ENCODE peak calls at places on chromosomes 4 and X, in four cellular contexts. T, O, J and H are unnamed samples.

GRCh38 chr4:162909952-162910351 is 256.7 kb downstream of the NAF1 start:
- DNase-seq in O (no peak), J (no peak), T (no peak), H (no peak)

GRCh38 chr4:180799798-180800197 is 1443.4 kb upstream of the TENM3 start:
- DNase-seq in J (no peak), T (no peak), O (no peak), H (no peak)

GRCh38 chr4:74327751-74328150 is 19.5 kb downstream of the EPGN start:
- DNase-seq in T (no peak), J (no peak), O (no peak), H (no peak)

GRCh38 chr4:128924951-128925350 is 115.5 kb downstream of the JADE1 start:
- DNase-seq in O (no peak), T (no peak), J (no peak), H (no peak)

GRCh38 chr4:113450681-113451080 is 310.9 kb downstream of the CAMK2D start:
- DNase-seq in T (peak; percentile 49), J (no peak), O (no peak), H (no peak)

GRCh38 chr4:81260443-81261102 is 45.6 kb upstream of the PRKG2 start:
- DNase-seq in T (no peak), O (no peak), J (no peak), H (no peak)

GRCh38 chr4:140243345-140243753 is 89.4 kb upstream of the MAML3 start:
- DNase-seq in J (no peak), O (no peak), T (no peak), H (no peak)

GRCh38 chr4:41058426-41058825 is 155.9 kb downstream of the APBB2 start:
- DNase-seq in T (no peak), O (no peak), J (no peak), H (no peak)

GRCh38 chrX:33379839-33380238 is 168.5 kb upstream of the DMD start:
- DNase-seq in J (no peak), O (no peak), T (no peak), H (no peak)

GRCh38 chr4:10746371-10747143 is 62.0 kb upstream of the CLNK start:
- DNase-seq in O (no peak), T (peak; percentile 26), J (no peak), H (no peak)

GRCh38 chr4:168734703-168735688 is 238.1 kb downstream of the PALLD start:
- DNase-seq in J (no peak), T (no peak), O (no peak), H (no peak)

GRCh38 chr4:56435748-56436442 is at the start of gene PAICS:
- DNase-seq in T (peak; percentile 88), J (peak; percentile 95), O (peak; percentile 97), H (peak; percentile 68)

GRCh38 chr4:87108142-87108546 is 112.3 kb downstream of the KLHL8 start:
- DNase-seq in J (no peak), T (peak; percentile 21), O (peak; percentile 77), H (no peak)

GRCh38 chr4:54877006-54877405 is 219.2 kb downstream of the KIT start:
- DNase-seq in J (no peak), O (peak; percentile 3), T (no peak), H (no peak)

GRCh38 chrX:114028907-114029662 is 554.8 kb upstream of the HTR2C start:
- DNase-seq in J (no peak), O (no peak), T (no peak), H (no peak)

GRCh38 chr4:5361968-5362367 is 310.7 kb downstream of the STK32B start:
- DNase-seq in J (no peak), O (no peak), T (no peak), H (no peak)

GRCh38 chrX:126027229-126027628 is 138.9 kb downstream of the DCAF12L2 start:
- DNase-seq in T (no peak), J (no peak), O (no peak), H (no peak)

GRCh38 chr4:142284402-142285221 is 561.5 kb downstream of the INPP4B start:
- DNase-seq in O (no peak), J (no peak), T (no peak), H (no peak)

GRCh38 chr4:43391084-43391483 is 498.6 kb downstream of the GRXCR1 start:
- DNase-seq in O (no peak), J (no peak), T (no peak), H (no peak)

GRCh38 chr4:13294961-13295605 is 189.1 kb downstream of the RAB28 start:
- DNase-seq in O (no peak), J (no peak), T (no peak), H (no peak)